ENCODE peak calls at places on chromosomes 6 and 20, in six cellular contexts. W is fibroblast of gingiva; F is endothelial cell; V is NCI-H510A; O is activated CD8-positive, alpha-beta T cell treated with anti-CD3 and anti-CD28 coated beads, Interleukin-2, amount 10 ng/mL, durations not matched to agents 7 days and 5 days; U is stimulated activated CD8-positive, alpha-beta memory T cell treated with anti-CD3 and anti-CD28 coated beads, Interleukin-15, amount 100 ng/mL, for 24 hours. H is an unnamed sample.

GRCh38 chr6:84976516-84977420 is 212.4 kb upstream of the TBX18 start:
- DNase-seq in W (peak; percentile 71), F (no peak), O (no peak), V (no peak), U (no peak), H (no peak)

GRCh38 chr6:4313044-4313686 is 177.8 kb upstream of the ECI2 start:
- DNase-seq in U (no peak), F (no peak), W (peak; percentile 95), V (no peak), O (no peak), H (no peak)

GRCh38 chr6:52547647-52548352 is 29.1 kb downstream of the TRAM2 start:
- DNase-seq in O (no peak), F (no peak), V (no peak), U (no peak), W (no peak), H (no peak)

GRCh38 chr20:49882171-49882970 is 33.0 kb downstream of the SPATA2 start:
- DNase-seq in U (no peak), V (no peak), O (no peak), F (no peak), W (no peak), H (no peak)

GRCh38 chr20:19257865-19258264 is 45.4 kb downstream of the SLC24A3 start:
- DNase-seq in O (no peak), U (no peak), W (no peak), V (peak; percentile 53), F (no peak), H (no peak)

GRCh38 chr6:143601501-143601900 is 76.3 kb upstream of the PHACTR2 start:
- DNase-seq in V (no peak), W (no peak), U (no peak), O (no peak), F (no peak), H (no peak)

GRCh38 chr6:157221817-157222175 is 101.5 kb downstream of the TMEM242 start:
- DNase-seq in O (no peak), F (no peak), W (no peak), U (no peak), V (no peak), H (no peak)

GRCh38 chr6:2753116-2753489 is 2.4 kb upstream of the MYLK4 start:
- DNase-seq in F (no peak), V (no peak), O (no peak), U (no peak), W (no peak), H (no peak)

GRCh38 chr20:1805161-1805581 is 90.0 kb upstream of the SIRPA start:
- DNase-seq in W (no peak), O (no peak), U (no peak), V (no peak), F (no peak), H (no peak)

GRCh38 chr6:138289739-138290138 is 71.4 kb upstream of the PBOV1 start:
- DNase-seq in U (no peak), W (no peak), V (no peak), F (peak; percentile 38), O (no peak), H (no peak)

GRCh38 chr20:41159547-41159946 is 22.2 kb downstream of the PLCG1 start:
- DNase-seq in O (no peak), F (no peak), W (no peak), U (no peak), V (no peak), H (no peak)

GRCh38 chr20:6575912-6576391 is 191.5 kb upstream of the BMP2 start:
- DNase-seq in U (no peak), O (no peak), V (no peak), F (no peak), W (peak; percentile 14), H (no peak)

GRCh38 chr6:73797861-73798260 is 101.9 kb downstream of the CD109 start:
- DNase-seq in W (no peak), O (no peak), U (no peak), V (no peak), F (no peak), H (no peak)

GRCh38 chr6:63677282-63677681 is 41.7 kb downstream of the PHF3 start:
- DNase-seq in V (no peak), W (peak; percentile 46), U (no peak), F (no peak), O (no peak), H (no peak)

GRCh38 chr6:113584767-113585166 is 272.4 kb upstream of the MARCKS start:
- DNase-seq in F (no peak), V (no peak), W (no peak), U (no peak), O (no peak), H (no peak)

GRCh38 chr6:109472132-109472995 is 10.7 kb downstream of the ZBTB24 start:
- DNase-seq in O (no peak), F (no peak), V (no peak), U (no peak), W (no peak), H (no peak)

GRCh38 chr20:57847104-57847503 is 137.3 kb upstream of the PMEPA1 start:
- DNase-seq in O (no peak), W (no peak), V (no peak), U (no peak), F (no peak), H (no peak)

H was measured in GM06990.